ENCODE peak calls at places on chromosomes 13 and 19, in ten cellular contexts. One of them, this sample, is unnamed. For H3K27me3, the result is how much of the 10 kb centered on the place peaks cover.

GRCh38 chr13:77876176-77876575 is 42.5 kb downstream of the EDNRB start:
- DNase-seq in uterus: no peak
- DNase-seq in hepatocyte: peak
- DNase-seq in heart right ventricle: no peak
- DNase-seq in HepG2: no peak
- DNase-seq in CD4-positive, alpha-beta T cell: no peak
- DNase-seq in A673: no peak
- DNase-seq in IMR-90: peak
- DNase-seq in foreskin keratinocyte: no peak
- DNase-seq in naive thymus-derived CD4-positive, alpha-beta T cell: no peak
- DNase-seq in this sample: no peak

GRCh38 chr13:41222259-41222852 is 28.0 kb upstream of the KBTBD7 start:
- DNase-seq in A673: peak
- DNase-seq in foreskin keratinocyte: peak
- DNase-seq in CD4-positive, alpha-beta T cell: peak
- DNase-seq in hepatocyte: peak
- DNase-seq in heart right ventricle: no peak
- DNase-seq in IMR-90: peak
- DNase-seq in HepG2: peak
- DNase-seq in uterus: peak
- DNase-seq in naive thymus-derived CD4-positive, alpha-beta T cell: no peak
- DNase-seq in this sample: no peak

GRCh38 chr19:12374026-12374425 is 8.5 kb upstream of the ZNF442 start:
- DNase-seq in uterus: no peak
- DNase-seq in foreskin keratinocyte: no peak
- DNase-seq in CD4-positive, alpha-beta T cell: no peak
- DNase-seq in naive thymus-derived CD4-positive, alpha-beta T cell: no peak
- DNase-seq in HepG2: no peak
- DNase-seq in IMR-90: no peak
- DNase-seq in heart right ventricle: no peak
- DNase-seq in hepatocyte: no peak
- DNase-seq in A673: no peak
- DNase-seq in this sample: no peak

GRCh38 chr19:30556230-30556711 is 184.1 kb downstream of the ZNF536 start:
- DNase-seq in heart right ventricle: no peak
- DNase-seq in A673: no peak
- DNase-seq in naive thymus-derived CD4-positive, alpha-beta T cell: no peak
- DNase-seq in hepatocyte: no peak
- DNase-seq in CD4-positive, alpha-beta T cell: no peak
- DNase-seq in uterus: no peak
- DNase-seq in IMR-90: no peak
- DNase-seq in foreskin keratinocyte: no peak
- DNase-seq in HepG2: no peak
- DNase-seq in this sample: peak

GRCh38 chr19:1854542-1855039 is 6.3 kb upstream of the REXO1 start:
- DNase-seq in HepG2: no peak
- DNase-seq in hepatocyte: no peak
- DNase-seq in foreskin keratinocyte: no peak
- DNase-seq in A673: no peak
- DNase-seq in heart right ventricle: peak
- DNase-seq in IMR-90: no peak
- DNase-seq in naive thymus-derived CD4-positive, alpha-beta T cell: no peak
- DNase-seq in CD4-positive, alpha-beta T cell: no peak
- DNase-seq in uterus: no peak
- DNase-seq in this sample: no peak

GRCh38 chr19:17703823-17704463 is 15.3 kb upstream of the MAP1S start:
- DNase-seq in A673: peak
- DNase-seq in IMR-90: peak
- DNase-seq in hepatocyte: no peak
- DNase-seq in CD4-positive, alpha-beta T cell: peak
- DNase-seq in HepG2: peak
- DNase-seq in naive thymus-derived CD4-positive, alpha-beta T cell: peak
- DNase-seq in uterus: no peak
- DNase-seq in heart right ventricle: peak
- DNase-seq in foreskin keratinocyte: no peak
- DNase-seq in this sample: peak

GRCh38 chr13:60433505-60433904 is 36.5 kb downstream of the TDRD3 start:
- DNase-seq in hepatocyte: no peak
- DNase-seq in A673: no peak
- DNase-seq in foreskin keratinocyte: peak
- DNase-seq in heart right ventricle: no peak
- DNase-seq in uterus: no peak
- DNase-seq in naive thymus-derived CD4-positive, alpha-beta T cell: no peak
- DNase-seq in IMR-90: no peak
- DNase-seq in HepG2: no peak
- DNase-seq in CD4-positive, alpha-beta T cell: no peak
- DNase-seq in this sample: no peak

GRCh38 chr13:113566227-113566561 is 18.4 kb upstream of the TFDP1 start:
- DNase-seq in uterus: no peak
- DNase-seq in foreskin keratinocyte: no peak
- DNase-seq in hepatocyte: no peak
- DNase-seq in A673: no peak
- DNase-seq in naive thymus-derived CD4-positive, alpha-beta T cell: no peak
- DNase-seq in heart right ventricle: no peak
- DNase-seq in CD4-positive, alpha-beta T cell: no peak
- DNase-seq in IMR-90: no peak
- DNase-seq in HepG2: no peak
- DNase-seq in this sample: no peak

GRCh38 chr13:73451120-73452029 is 392.6 kb downstream of the KLF5 start:
- DNase-seq in foreskin keratinocyte: no peak
- DNase-seq in IMR-90: no peak
- DNase-seq in uterus: no peak
- DNase-seq in naive thymus-derived CD4-positive, alpha-beta T cell: no peak
- DNase-seq in hepatocyte: peak
- DNase-seq in A673: no peak
- DNase-seq in CD4-positive, alpha-beta T cell: no peak
- DNase-seq in HepG2: peak
- DNase-seq in heart right ventricle: no peak
- DNase-seq in this sample: no peak

DNA sequence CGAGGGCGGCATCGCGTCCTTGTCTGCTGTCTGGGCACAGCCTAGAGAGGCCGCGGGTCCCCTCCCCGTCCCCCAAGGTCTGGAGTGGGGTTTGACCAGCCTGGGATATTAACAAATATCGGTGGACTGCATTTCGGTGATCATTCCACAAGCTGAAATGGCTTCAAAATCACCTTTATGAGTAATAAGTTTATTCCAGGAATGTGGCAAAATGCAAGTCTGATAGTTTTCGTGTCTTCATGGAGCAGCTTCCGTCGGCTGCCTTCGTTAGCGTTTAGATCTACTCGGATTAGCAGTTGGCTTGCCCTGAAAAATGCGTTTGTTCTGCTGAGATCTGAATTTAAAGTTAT is 1.1 kb upstream of the GJA3 start:
- DNase-seq in CD4-positive, alpha-beta T cell: no peak
- DNase-seq in IMR-90: no peak
- DNase-seq in A673: no peak
- DNase-seq in heart right ventricle: no peak
- DNase-seq in hepatocyte: no peak
- DNase-seq in naive thymus-derived CD4-positive, alpha-beta T cell: no peak
- DNase-seq in HepG2: no peak
- DNase-seq in foreskin keratinocyte: no peak
- DNase-seq in uterus: no peak
- DNase-seq in this sample: no peak
- H3K27me3 ChIP-seq in CD4-positive, alpha-beta T cell: half or more
- H3K27me3 ChIP-seq in IMR-90: under half
- H3K27me3 ChIP-seq in A673: under half
- H3K27me3 ChIP-seq in heart right ventricle: half or more
- H3K27me3 ChIP-seq in hepatocyte: half or more
- H3K27me3 ChIP-seq in naive thymus-derived CD4-positive, alpha-beta T cell: under half
- H3K27me3 ChIP-seq in HepG2: under half
- H3K27me3 ChIP-seq in foreskin keratinocyte: half or more
- H3K27me3 ChIP-seq in uterus: under half
- H3K27me3 ChIP-seq in this sample: under half

GRCh38 chr13:99978781-99979452 is 2.7 kb upstream of the ZIC2 start:
- DNase-seq in CD4-positive, alpha-beta T cell: no peak
- DNase-seq in heart right ventricle: no peak
- DNase-seq in IMR-90: no peak
- DNase-seq in A673: no peak
- DNase-seq in foreskin keratinocyte: no peak
- DNase-seq in hepatocyte: peak
- DNase-seq in naive thymus-derived CD4-positive, alpha-beta T cell: no peak
- DNase-seq in uterus: no peak
- DNase-seq in HepG2: no peak
- DNase-seq in this sample: no peak

GRCh38 chr13:99977912-99978780 is 3.4 kb upstream of the ZIC2 start:
- DNase-seq in HepG2: no peak
- DNase-seq in CD4-positive, alpha-beta T cell: no peak
- DNase-seq in IMR-90: no peak
- DNase-seq in foreskin keratinocyte: no peak
- DNase-seq in uterus: no peak
- DNase-seq in heart right ventricle: no peak
- DNase-seq in naive thymus-derived CD4-positive, alpha-beta T cell: no peak
- DNase-seq in A673: no peak
- DNase-seq in hepatocyte: no peak
- DNase-seq in this sample: no peak

GRCh38 chr13:99975626-99976025 is 4.1 kb upstream of the ZIC5 start:
- DNase-seq in uterus: peak
- DNase-seq in hepatocyte: no peak
- DNase-seq in CD4-positive, alpha-beta T cell: no peak
- DNase-seq in foreskin keratinocyte: no peak
- DNase-seq in IMR-90: no peak
- DNase-seq in A673: no peak
- DNase-seq in HepG2: no peak
- DNase-seq in naive thymus-derived CD4-positive, alpha-beta T cell: no peak
- DNase-seq in heart right ventricle: no peak
- DNase-seq in this sample: no peak

GRCh38 chr13:99976502-99977115 is 5.0 kb upstream of the ZIC2 start:
- DNase-seq in uterus: no peak
- DNase-seq in foreskin keratinocyte: no peak
- DNase-seq in HepG2: no peak
- DNase-seq in naive thymus-derived CD4-positive, alpha-beta T cell: no peak
- DNase-seq in IMR-90: no peak
- DNase-seq in hepatocyte: no peak
- DNase-seq in A673: no peak
- DNase-seq in heart right ventricle: no peak
- DNase-seq in CD4-positive, alpha-beta T cell: no peak
- DNase-seq in this sample: no peak

DNA sequence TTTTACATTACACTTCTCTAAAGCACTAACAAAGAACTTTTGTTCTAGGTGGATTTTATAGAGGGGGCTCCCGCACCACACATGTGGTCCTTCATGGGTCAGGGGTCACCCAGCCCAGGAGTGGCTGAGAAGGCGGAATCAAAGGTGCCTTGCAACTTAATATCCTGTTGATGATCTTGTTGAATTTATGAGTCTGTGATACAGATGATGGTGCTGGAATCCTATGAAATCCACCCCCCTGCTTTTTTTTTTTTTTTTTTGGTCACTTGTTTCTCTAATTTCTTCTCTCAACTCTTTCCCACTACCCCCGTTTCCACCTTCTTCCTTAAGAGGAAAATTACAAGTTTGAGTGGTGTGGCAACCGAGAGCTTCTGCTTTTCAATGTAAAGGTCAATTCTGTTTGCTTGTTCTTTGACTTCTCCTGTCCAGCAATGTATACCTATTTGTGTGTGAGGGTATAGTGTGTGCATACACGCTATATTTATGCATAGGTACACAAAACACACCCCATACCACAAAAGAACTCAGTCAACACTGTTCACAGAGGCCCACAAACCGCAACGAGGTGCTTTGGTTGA is 4.2 kb upstream of the ZIC2 start:
- DNase-seq in heart right ventricle: no peak
- DNase-seq in CD4-positive, alpha-beta T cell: no peak
- DNase-seq in uterus: no peak
- DNase-seq in hepatocyte: no peak
- DNase-seq in A673: no peak
- DNase-seq in naive thymus-derived CD4-positive, alpha-beta T cell: no peak
- DNase-seq in IMR-90: no peak
- DNase-seq in HepG2: peak
- DNase-seq in foreskin keratinocyte: no peak
- DNase-seq in this sample: no peak
- H3K27me3 ChIP-seq in heart right ventricle: half or more
- H3K27me3 ChIP-seq in CD4-positive, alpha-beta T cell: half or more
- H3K27me3 ChIP-seq in uterus: half or more
- H3K27me3 ChIP-seq in hepatocyte: half or more
- H3K27me3 ChIP-seq in A673: under half
- H3K27me3 ChIP-seq in naive thymus-derived CD4-positive, alpha-beta T cell: under half
- H3K27me3 ChIP-seq in IMR-90: half or more
- H3K27me3 ChIP-seq in HepG2: under half
- H3K27me3 ChIP-seq in foreskin keratinocyte: half or more
- H3K27me3 ChIP-seq in this sample: under half

DNA sequence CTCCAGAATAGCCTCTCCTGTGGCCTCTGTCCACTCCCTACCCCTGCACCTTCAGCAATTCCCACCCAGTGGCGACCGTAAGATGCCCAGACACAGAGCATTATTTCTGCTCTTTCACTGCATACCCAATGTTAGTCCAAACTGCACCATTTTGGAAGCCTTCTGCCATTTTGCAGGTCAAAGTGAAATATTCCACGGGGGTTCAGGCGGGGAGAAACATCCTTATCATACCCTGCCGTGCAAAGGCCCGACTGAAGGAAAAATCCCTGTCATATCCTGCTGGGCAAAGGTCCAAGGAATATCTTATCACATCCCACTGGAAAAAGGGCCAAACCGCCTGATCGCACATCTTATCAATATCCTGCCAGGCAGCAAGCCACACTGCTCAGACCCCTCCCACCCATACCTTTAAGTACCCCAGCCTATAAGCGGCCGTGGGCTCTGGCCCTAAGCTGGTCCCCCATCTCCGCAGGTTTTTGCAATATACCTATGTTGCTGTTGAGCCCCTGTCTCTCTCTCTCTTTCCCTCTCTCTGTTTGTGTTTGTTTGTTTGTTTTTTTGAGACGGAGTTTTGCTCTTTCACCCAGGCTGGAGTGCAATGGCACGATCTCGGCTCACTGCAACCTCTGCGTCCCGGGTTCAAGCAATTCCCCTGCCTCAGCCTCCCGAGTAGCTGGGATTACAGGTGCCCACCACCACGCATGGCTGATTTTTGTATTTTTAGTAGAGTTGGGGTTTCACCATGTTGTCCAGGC is 18.2 kb downstream of the CLEC11A start:
- DNase-seq in uterus: no peak
- DNase-seq in IMR-90: no peak
- DNase-seq in HepG2: no peak
- DNase-seq in heart right ventricle: no peak
- DNase-seq in A673: no peak
- DNase-seq in naive thymus-derived CD4-positive, alpha-beta T cell: no peak
- DNase-seq in CD4-positive, alpha-beta T cell: no peak
- DNase-seq in hepatocyte: peak
- DNase-seq in foreskin keratinocyte: no peak
- DNase-seq in this sample: no peak
- H3K27me3 ChIP-seq in uterus: under half
- H3K27me3 ChIP-seq in IMR-90: under half
- H3K27me3 ChIP-seq in HepG2: under half
- H3K27me3 ChIP-seq in heart right ventricle: half or more
- H3K27me3 ChIP-seq in A673: under half
- H3K27me3 ChIP-seq in naive thymus-derived CD4-positive, alpha-beta T cell: under half
- H3K27me3 ChIP-seq in CD4-positive, alpha-beta T cell: under half
- H3K27me3 ChIP-seq in hepatocyte: under half
- H3K27me3 ChIP-seq in foreskin keratinocyte: under half
- H3K27me3 ChIP-seq in this sample: under half

DNA sequence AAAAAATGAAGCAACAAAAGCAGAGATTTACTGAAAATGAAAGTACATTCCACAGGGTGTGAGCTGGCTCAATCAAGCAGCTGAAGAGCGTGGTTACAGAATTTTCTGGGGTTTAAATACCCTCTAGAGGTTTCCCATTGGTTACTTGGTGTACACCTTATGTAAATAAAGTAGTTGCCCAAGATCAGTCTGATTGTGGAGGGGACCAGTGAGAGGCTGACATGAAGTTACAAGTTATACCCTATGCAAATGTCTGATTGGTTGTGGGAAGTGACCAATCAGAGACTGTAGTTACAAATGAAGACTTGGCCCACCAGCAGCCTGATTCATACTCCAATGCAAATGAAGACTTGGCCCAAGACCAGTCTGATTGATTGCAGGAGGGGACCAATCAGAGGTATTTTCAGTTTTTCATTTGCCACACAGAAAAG is 30.0 kb downstream of the KCTD12 start:
- DNase-seq in uterus: no peak
- DNase-seq in heart right ventricle: no peak
- DNase-seq in naive thymus-derived CD4-positive, alpha-beta T cell: no peak
- DNase-seq in foreskin keratinocyte: peak
- DNase-seq in CD4-positive, alpha-beta T cell: no peak
- DNase-seq in A673: peak
- DNase-seq in hepatocyte: no peak
- DNase-seq in IMR-90: peak
- DNase-seq in HepG2: no peak
- DNase-seq in this sample: no peak
- H3K27me3 ChIP-seq in uterus: under half
- H3K27me3 ChIP-seq in heart right ventricle: under half
- H3K27me3 ChIP-seq in naive thymus-derived CD4-positive, alpha-beta T cell: under half
- H3K27me3 ChIP-seq in foreskin keratinocyte: under half
- H3K27me3 ChIP-seq in CD4-positive, alpha-beta T cell: under half
- H3K27me3 ChIP-seq in A673: under half
- H3K27me3 ChIP-seq in hepatocyte: under half
- H3K27me3 ChIP-seq in IMR-90: under half
- H3K27me3 ChIP-seq in HepG2: under half
- H3K27me3 ChIP-seq in this sample: under half